ENCODE peak calls at places on chromosomes 7 and 10, in nine cellular contexts. One of them, this sample, is unnamed.

GRCh38 chr7:64999165-65000004 is 7.1 kb downstream of the ERV3-1 start:
- DNase-seq in foreskin fibroblast: peak
- DNase-seq in Calu3: peak
- DNase-seq in MCF 10A: peak
- DNase-seq in lower lobe of right lung: peak
- DNase-seq in GM20000: no peak
- DNase-seq in GM10248: no peak
- DNase-seq in psoas muscle: no peak
- DNase-seq in activated CD8-positive, alpha-beta T cell treated with anti-CD3 and anti-CD28 coated beads for 36 hours: no peak
- DNase-seq in this sample: no peak

GRCh38 chr10:17737021-17737965 is 14.7 kb upstream of the TMEM236 start:
- DNase-seq in foreskin fibroblast: peak
- DNase-seq in Calu3: no peak
- DNase-seq in MCF 10A: peak
- DNase-seq in lower lobe of right lung: no peak
- DNase-seq in GM20000: peak
- DNase-seq in GM10248: peak
- DNase-seq in psoas muscle: peak
- DNase-seq in activated CD8-positive, alpha-beta T cell treated with anti-CD3 and anti-CD28 coated beads for 36 hours: no peak
- DNase-seq in this sample: no peak

GRCh38 chr7:75938921-75939320 is 24.0 kb downstream of the POR start:
- DNase-seq in foreskin fibroblast: no peak
- DNase-seq in Calu3: no peak
- DNase-seq in MCF 10A: no peak
- DNase-seq in lower lobe of right lung: no peak
- DNase-seq in GM20000: no peak
- DNase-seq in GM10248: no peak
- DNase-seq in psoas muscle: no peak
- DNase-seq in activated CD8-positive, alpha-beta T cell treated with anti-CD3 and anti-CD28 coated beads for 36 hours: no peak
- DNase-seq in this sample: no peak

GRCh38 chr7:130791746-130792145 is 57.7 kb upstream of the KLF14 start:
- DNase-seq in foreskin fibroblast: no peak
- DNase-seq in Calu3: no peak
- DNase-seq in MCF 10A: no peak
- DNase-seq in lower lobe of right lung: no peak
- DNase-seq in GM20000: no peak
- DNase-seq in GM10248: no peak
- DNase-seq in psoas muscle: no peak
- DNase-seq in activated CD8-positive, alpha-beta T cell treated with anti-CD3 and anti-CD28 coated beads for 36 hours: no peak
- DNase-seq in this sample: no peak

GRCh38 chr7:129950191-129950940 is 2.4 kb downstream of the UBE2H start:
- DNase-seq in foreskin fibroblast: peak
- DNase-seq in Calu3: no peak
- DNase-seq in MCF 10A: peak
- DNase-seq in lower lobe of right lung: no peak
- DNase-seq in GM20000: peak
- DNase-seq in GM10248: peak
- DNase-seq in psoas muscle: no peak
- DNase-seq in activated CD8-positive, alpha-beta T cell treated with anti-CD3 and anti-CD28 coated beads for 36 hours: peak
- DNase-seq in this sample: peak

GRCh38 chr10:77320852-77321496 is 316.6 kb downstream of the KCNMA1 start:
- DNase-seq in foreskin fibroblast: peak
- DNase-seq in Calu3: no peak
- DNase-seq in MCF 10A: no peak
- DNase-seq in lower lobe of right lung: no peak
- DNase-seq in GM20000: no peak
- DNase-seq in GM10248: no peak
- DNase-seq in psoas muscle: no peak
- DNase-seq in activated CD8-positive, alpha-beta T cell treated with anti-CD3 and anti-CD28 coated beads for 36 hours: no peak
- DNase-seq in this sample: no peak

GRCh38 chr10:31816318-31816717 is 112.3 kb downstream of the ARHGAP12 start:
- DNase-seq in foreskin fibroblast: peak
- DNase-seq in Calu3: no peak
- DNase-seq in MCF 10A: no peak
- DNase-seq in lower lobe of right lung: no peak
- DNase-seq in GM20000: no peak
- DNase-seq in GM10248: no peak
- DNase-seq in psoas muscle: no peak
- DNase-seq in activated CD8-positive, alpha-beta T cell treated with anti-CD3 and anti-CD28 coated beads for 36 hours: no peak
- DNase-seq in this sample: no peak

GRCh38 chr10:132957131-132957530 is 14.8 kb upstream of the CFAP46 start:
- DNase-seq in foreskin fibroblast: no peak
- DNase-seq in Calu3: no peak
- DNase-seq in MCF 10A: no peak
- DNase-seq in lower lobe of right lung: no peak
- DNase-seq in GM20000: no peak
- DNase-seq in GM10248: no peak
- DNase-seq in psoas muscle: no peak
- DNase-seq in activated CD8-positive, alpha-beta T cell treated with anti-CD3 and anti-CD28 coated beads for 36 hours: no peak
- DNase-seq in this sample: no peak

GRCh38 chr10:97539523-97540200 is 32.9 kb upstream of the ANKRD2 start:
- DNase-seq in foreskin fibroblast: peak
- DNase-seq in Calu3: no peak
- DNase-seq in MCF 10A: peak
- DNase-seq in lower lobe of right lung: no peak
- DNase-seq in GM20000: no peak
- DNase-seq in GM10248: no peak
- DNase-seq in psoas muscle: peak
- DNase-seq in activated CD8-positive, alpha-beta T cell treated with anti-CD3 and anti-CD28 coated beads for 36 hours: no peak
- DNase-seq in this sample: no peak
- TF ChIP-seq CTCF in foreskin fibroblast: peak
- TF ChIP-seq CTCF in Calu3: no peak
- TF ChIP-seq CTCF in MCF 10A: no peak
- TF ChIP-seq CTCF in lower lobe of right lung: no peak
- TF ChIP-seq CTCF in GM20000: no peak
- TF ChIP-seq CTCF in GM10248: no peak
- TF ChIP-seq CTCF in psoas muscle: no peak
- TF ChIP-seq CTCF in activated CD8-positive, alpha-beta T cell treated with anti-CD3 and anti-CD28 coated beads for 36 hours: no peak
- TF ChIP-seq CTCF in this sample: no peak

GRCh38 chr7:39609462-39610149 is 13.8 kb upstream of the RALA start:
- DNase-seq in foreskin fibroblast: peak
- DNase-seq in Calu3: peak
- DNase-seq in MCF 10A: no peak
- DNase-seq in lower lobe of right lung: peak
- DNase-seq in GM20000: peak
- DNase-seq in GM10248: peak
- DNase-seq in psoas muscle: no peak
- DNase-seq in activated CD8-positive, alpha-beta T cell treated with anti-CD3 and anti-CD28 coated beads for 36 hours: peak
- DNase-seq in this sample: no peak
- TF ChIP-seq CTCF in foreskin fibroblast: no peak
- TF ChIP-seq CTCF in Calu3: no peak
- TF ChIP-seq CTCF in MCF 10A: no peak
- TF ChIP-seq CTCF in lower lobe of right lung: no peak
- TF ChIP-seq CTCF in GM20000: no peak
- TF ChIP-seq CTCF in GM10248: peak
- TF ChIP-seq CTCF in psoas muscle: no peak
- TF ChIP-seq CTCF in activated CD8-positive, alpha-beta T cell treated with anti-CD3 and anti-CD28 coated beads for 36 hours: peak
- TF ChIP-seq CTCF in this sample: no peak

GRCh38 chr10:76315240-76315639 is 883.8 kb downstream of the LRMDA start:
- DNase-seq in foreskin fibroblast: no peak
- DNase-seq in Calu3: no peak
- DNase-seq in MCF 10A: no peak
- DNase-seq in lower lobe of right lung: no peak
- DNase-seq in GM20000: no peak
- DNase-seq in GM10248: no peak
- DNase-seq in psoas muscle: no peak
- DNase-seq in activated CD8-positive, alpha-beta T cell treated with anti-CD3 and anti-CD28 coated beads for 36 hours: no peak
- DNase-seq in this sample: peak
- TF ChIP-seq CTCF in foreskin fibroblast: no peak
- TF ChIP-seq CTCF in Calu3: peak
- TF ChIP-seq CTCF in MCF 10A: no peak
- TF ChIP-seq CTCF in lower lobe of right lung: no peak
- TF ChIP-seq CTCF in GM20000: no peak
- TF ChIP-seq CTCF in GM10248: no peak
- TF ChIP-seq CTCF in psoas muscle: no peak
- TF ChIP-seq CTCF in activated CD8-positive, alpha-beta T cell treated with anti-CD3 and anti-CD28 coated beads for 36 hours: no peak
- TF ChIP-seq CTCF in this sample: no peak

GRCh38 chr10:24952146-24952700 is at the start of gene PRTFDC1:
- DNase-seq in foreskin fibroblast: peak
- DNase-seq in Calu3: peak
- DNase-seq in MCF 10A: no peak
- DNase-seq in lower lobe of right lung: peak
- DNase-seq in GM20000: peak
- DNase-seq in GM10248: peak
- DNase-seq in psoas muscle: peak
- DNase-seq in activated CD8-positive, alpha-beta T cell treated with anti-CD3 and anti-CD28 coated beads for 36 hours: peak
- DNase-seq in this sample: peak
- TF ChIP-seq CTCF in foreskin fibroblast: no peak
- TF ChIP-seq CTCF in Calu3: no peak
- TF ChIP-seq CTCF in MCF 10A: no peak
- TF ChIP-seq CTCF in lower lobe of right lung: no peak
- TF ChIP-seq CTCF in GM20000: no peak
- TF ChIP-seq CTCF in GM10248: peak
- TF ChIP-seq CTCF in psoas muscle: no peak
- TF ChIP-seq CTCF in activated CD8-positive, alpha-beta T cell treated with anti-CD3 and anti-CD28 coated beads for 36 hours: no peak
- TF ChIP-seq CTCF in this sample: peak

DNA sequence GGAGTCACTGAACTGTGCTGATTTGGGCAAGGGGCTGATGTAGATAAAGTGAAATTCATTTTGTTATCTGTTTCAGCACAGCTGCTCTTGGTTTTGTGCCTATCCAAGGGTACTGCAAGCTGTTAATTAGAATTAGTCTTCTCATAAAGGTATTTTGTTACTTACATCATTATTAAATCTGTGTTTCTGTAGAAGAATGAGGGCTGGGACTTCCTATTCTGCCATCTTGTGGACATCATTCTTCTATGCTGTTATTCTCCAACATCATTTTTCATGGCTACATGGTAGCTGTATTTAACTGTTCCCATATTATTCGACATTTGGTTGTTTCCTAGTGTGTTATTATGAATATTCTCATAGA is 76.2 kb upstream of the CCDC71L start:
- DNase-seq in foreskin fibroblast: peak
- DNase-seq in Calu3: peak
- DNase-seq in MCF 10A: peak
- DNase-seq in lower lobe of right lung: no peak
- DNase-seq in GM20000: no peak
- DNase-seq in GM10248: no peak
- DNase-seq in psoas muscle: no peak
- DNase-seq in activated CD8-positive, alpha-beta T cell treated with anti-CD3 and anti-CD28 coated beads for 36 hours: no peak
- DNase-seq in this sample: no peak
- TF ChIP-seq CTCF in foreskin fibroblast: peak
- TF ChIP-seq CTCF in Calu3: no peak
- TF ChIP-seq CTCF in MCF 10A: peak
- TF ChIP-seq CTCF in lower lobe of right lung: no peak
- TF ChIP-seq CTCF in GM20000: peak
- TF ChIP-seq CTCF in GM10248: peak
- TF ChIP-seq CTCF in psoas muscle: no peak
- TF ChIP-seq CTCF in activated CD8-positive, alpha-beta T cell treated with anti-CD3 and anti-CD28 coated beads for 36 hours: no peak
- TF ChIP-seq CTCF in this sample: peak

GRCh38 chr10:61465216-61465496 is 12.0 kb upstream of the TMEM26 start:
- DNase-seq in foreskin fibroblast: no peak
- DNase-seq in Calu3: no peak
- DNase-seq in MCF 10A: no peak
- DNase-seq in lower lobe of right lung: no peak
- DNase-seq in GM20000: no peak
- DNase-seq in GM10248: no peak
- DNase-seq in psoas muscle: no peak
- DNase-seq in activated CD8-positive, alpha-beta T cell treated with anti-CD3 and anti-CD28 coated beads for 36 hours: no peak
- DNase-seq in this sample: no peak
- TF ChIP-seq CTCF in foreskin fibroblast: no peak
- TF ChIP-seq CTCF in Calu3: no peak
- TF ChIP-seq CTCF in MCF 10A: no peak
- TF ChIP-seq CTCF in lower lobe of right lung: no peak
- TF ChIP-seq CTCF in GM20000: no peak
- TF ChIP-seq CTCF in GM10248: no peak
- TF ChIP-seq CTCF in psoas muscle: no peak
- TF ChIP-seq CTCF in activated CD8-positive, alpha-beta T cell treated with anti-CD3 and anti-CD28 coated beads for 36 hours: no peak
- TF ChIP-seq CTCF in this sample: no peak

This sample was measured in kidney.